ENCODE peak calls at places on chromosomes 11 and 22, in ten cellular contexts. E is lower lobe of right lung; P is Panc1; I is astrocyte; G is sigmoid colon; Z is PC-3; T is ovary; V is GM23248; K is naive thymus-derived CD4-positive, alpha-beta T cell; M is uterus. C is an unnamed sample.

GRCh38 chr11:61699737-61700160 is 19.6 kb downstream of the DAGLA start:
- DNase-seq in K (no peak), V (no peak), P (no peak), E (no peak), I (no peak), M (no peak), G (peak), T (no peak), Z (peak), C (no peak)

GRCh38 chr11:117918366-117919255 is 10.6 kb downstream of the TMPRSS13 start:
- DNase-seq in I (no peak), E (no peak), K (no peak), V (no peak), T (no peak), Z (no peak), P (no peak), M (peak), G (peak), C (no peak)

GRCh38 chr11:1218256-1218787 is 4.5 kb upstream of the MUC5B start:
- DNase-seq in V (no peak), Z (no peak), T (no peak), K (no peak), P (no peak), I (no peak), M (no peak), E (peak), G (peak), C (no peak)

GRCh38 chr11:76380161-76380976 is 563 bp downstream of the THAP12 start:
- DNase-seq in T (no peak), I (no peak), K (peak), V (peak), Z (peak), M (no peak), G (peak), P (no peak), E (peak), C (no peak)

GRCh38 chr22:44393066-44393465 is 80.3 kb upstream of the SHISAL1 start:
- DNase-seq in V (no peak), M (no peak), Z (no peak), T (no peak), I (no peak), K (no peak), E (no peak), P (no peak), G (peak), C (no peak)

GRCh38 chr11:117072517-117073218 is 25.6 kb downstream of the SIK3 start:
- DNase-seq in K (no peak), G (no peak), P (peak), E (no peak), M (no peak), V (peak), I (peak), T (no peak), Z (peak), C (no peak)

GRCh38 chr11:115924744-115925567 is 420.7 kb upstream of the CADM1 start:
- DNase-seq in K (no peak), G (no peak), I (peak), T (no peak), Z (no peak), P (no peak), E (no peak), M (no peak), V (no peak), C (no peak)

GRCh38 chr11:13012037-13012693 is 3.0 kb downstream of the RASSF10 start:
- DNase-seq in T (no peak), E (no peak), P (no peak), V (no peak), M (no peak), Z (no peak), K (no peak), I (no peak), G (no peak), C (no peak)

GRCh38 chr11:118081241-118081958 is 4.5 kb downstream of the TMPRSS4 start:
- DNase-seq in V (no peak), E (no peak), K (no peak), T (no peak), M (no peak), G (no peak), Z (no peak), I (no peak), P (no peak), C (no peak)

GRCh38 chr11:104830080-104830479 is 68.2 kb downstream of the CASP12 start:
- DNase-seq in V (peak), M (no peak), G (no peak), I (peak), Z (peak), E (no peak), K (no peak), T (no peak), P (no peak), C (no peak)

GRCh38 chr11:453564-453963 is 3.5 kb downstream of the PTDSS2 start:
- DNase-seq in T (no peak), M (no peak), E (no peak), G (no peak), V (no peak), K (no peak), I (no peak), Z (no peak), P (no peak), C (no peak)

GRCh38 chr11:123630126-123630531 is 24.3 kb downstream of the SCN3B start:
- DNase-seq in M (peak), G (no peak), T (peak), V (no peak), P (no peak), Z (no peak), K (no peak), E (no peak), I (no peak), C (no peak)

GRCh38 chr11:35082322-35083180 is 56.4 kb upstream of the CD44 start:
- DNase-seq in I (peak), G (peak), E (peak), Z (peak), M (peak), V (peak), P (peak), T (no peak), K (peak), C (peak)

GRCh38 chr11:2096001-2096918 is 42.9 kb downstream of the IGF2 start:
- DNase-seq in K (no peak), E (no peak), I (peak), V (peak), M (no peak), T (no peak), G (peak), Z (no peak), P (no peak), C (no peak)

GRCh38 chr11:35083181-35084061 is 55.5 kb upstream of the CD44 start:
- DNase-seq in M (peak), I (peak), P (peak), V (peak), Z (peak), K (peak), G (peak), T (peak), E (peak), C (peak)

GRCh38 chr22:49568751-49569285 is 258.9 kb downstream of the BRD1 start:
- DNase-seq in T (no peak), V (no peak), I (no peak), Z (no peak), M (no peak), G (peak), P (no peak), E (no peak), K (no peak), C (no peak)

GRCh38 chr11:117187799-117188481 is 9.4 kb downstream of the SIDT2 start:
- DNase-seq in G (peak), K (no peak), T (peak), Z (no peak), M (peak), P (no peak), E (peak), I (no peak), V (no peak), C (no peak)

GRCh38 chr22:44050766-44051747 is 27.0 kb downstream of the PARVB start:
- DNase-seq in I (no peak), E (no peak), G (no peak), K (no peak), V (no peak), Z (no peak), T (no peak), P (no peak), M (no peak), C (no peak)

GRCh38 chr22:44931077-44931540 is 78.7 kb downstream of the PHF21B start:
- DNase-seq in K (no peak), P (no peak), I (peak), M (peak), V (peak), T (peak), G (no peak), Z (no peak), E (no peak), C (peak)

GRCh38 chr22:49369726-49370717 is 457.7 kb downstream of the BRD1 start:
- DNase-seq in V (no peak), E (peak), I (no peak), M (no peak), T (no peak), Z (no peak), G (no peak), K (no peak), P (no peak), C (peak)

GRCh38 chr11:74057251-74058151 is 48.6 kb upstream of the UCP3 start:
- DNase-seq in T (no peak), P (no peak), Z (peak), M (no peak), V (peak), G (no peak), K (no peak), I (peak), E (no peak), C (no peak)

GRCh38 chr11:105609341-105609781 is 512 bp upstream of the GRIA4 start:
- DNase-seq in P (no peak), Z (peak), I (no peak), T (no peak), G (no peak), V (peak), M (no peak), K (no peak), E (no peak), C (no peak)

GRCh38 chr11:57321388-57321995 is 3.3 kb downstream of the TNKS1BP1 start:
- DNase-seq in P (no peak), G (peak), M (no peak), Z (no peak), K (no peak), V (no peak), I (peak), T (peak), E (no peak), C (no peak)
- H3K4me3 ChIP-seq in P (peak), G (peak), M (peak), Z (peak), K (no peak), V (peak), I (peak), T (peak), E (peak), C (peak)

GRCh38 chr11:131888230-131888826 is 517.9 kb downstream of the NTM start:
- DNase-seq in G (no peak), E (no peak), K (no peak), M (no peak), I (peak), T (no peak), Z (peak), V (peak), P (no peak), C (no peak)
- H3K4me3 ChIP-seq in G (no peak), E (no peak), K (no peak), M (no peak), I (no peak), T (no peak), Z (no peak), V (peak), P (no peak), C (no peak)

DNA sequence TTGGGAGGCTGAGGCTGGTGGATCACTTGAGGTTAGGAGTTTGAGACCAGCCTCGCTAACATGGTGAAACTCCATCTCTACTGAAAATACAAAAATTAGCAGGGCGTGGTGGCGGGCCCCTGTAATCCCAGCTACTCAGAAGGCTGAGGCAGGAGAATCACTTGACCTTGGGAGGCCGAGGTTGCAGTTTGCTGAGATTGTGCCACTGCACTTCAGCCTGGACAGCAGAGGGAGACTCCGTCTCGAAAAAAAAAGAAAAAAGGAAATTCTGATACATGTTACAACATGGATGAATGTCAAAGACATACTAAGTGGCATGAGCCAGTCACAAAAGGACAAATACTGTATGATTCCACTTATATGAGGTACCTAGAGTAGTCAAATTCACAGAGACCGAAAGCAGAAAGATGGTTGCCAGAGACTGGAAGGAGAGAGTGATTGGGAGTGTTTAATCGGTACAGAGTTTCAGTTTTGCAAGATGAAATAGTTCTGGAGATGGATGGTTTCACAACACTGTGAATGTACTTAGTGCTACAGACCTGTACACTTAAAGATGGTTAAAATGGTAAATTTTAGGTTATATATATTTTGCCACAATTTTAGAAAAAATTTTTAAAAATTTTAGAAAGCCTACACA is 92.3 kb downstream of the BLID start:
- DNase-seq in P (no peak), E (no peak), K (no peak), Z (peak), I (no peak), V (peak), G (no peak), M (no peak), T (no peak), C (no peak)
- H3K4me3 ChIP-seq in P (no peak), E (no peak), K (no peak), Z (no peak), I (no peak), V (peak), G (no peak), M (no peak), T (no peak), C (no peak)

DNA sequence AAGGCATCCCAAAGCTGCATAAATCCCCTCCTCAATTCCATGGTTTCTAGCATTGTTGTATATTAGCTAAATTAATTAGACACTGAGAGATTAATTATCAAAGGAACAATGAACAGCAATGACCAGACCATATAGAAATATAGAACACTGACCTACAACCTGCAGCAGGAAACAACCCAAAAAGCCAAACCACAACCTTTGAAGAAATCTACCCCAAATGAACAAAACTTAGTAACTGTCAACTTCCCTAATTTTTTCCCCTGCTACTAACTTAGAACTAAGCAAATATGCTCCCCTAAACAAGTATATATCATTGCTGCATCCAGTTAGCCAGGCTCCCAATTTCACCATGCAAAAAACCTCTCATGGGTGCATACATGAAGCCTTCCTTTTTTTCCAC is 268.0 kb upstream of the ANO3 start:
- DNase-seq in E (no peak), Z (no peak), V (no peak), M (no peak), P (no peak), G (no peak), K (no peak), I (no peak), T (no peak), C (no peak)
- H3K4me3 ChIP-seq in E (no peak), Z (no peak), V (no peak), M (no peak), P (no peak), G (no peak), K (no peak), I (no peak), T (no peak), C (no peak)

DNA sequence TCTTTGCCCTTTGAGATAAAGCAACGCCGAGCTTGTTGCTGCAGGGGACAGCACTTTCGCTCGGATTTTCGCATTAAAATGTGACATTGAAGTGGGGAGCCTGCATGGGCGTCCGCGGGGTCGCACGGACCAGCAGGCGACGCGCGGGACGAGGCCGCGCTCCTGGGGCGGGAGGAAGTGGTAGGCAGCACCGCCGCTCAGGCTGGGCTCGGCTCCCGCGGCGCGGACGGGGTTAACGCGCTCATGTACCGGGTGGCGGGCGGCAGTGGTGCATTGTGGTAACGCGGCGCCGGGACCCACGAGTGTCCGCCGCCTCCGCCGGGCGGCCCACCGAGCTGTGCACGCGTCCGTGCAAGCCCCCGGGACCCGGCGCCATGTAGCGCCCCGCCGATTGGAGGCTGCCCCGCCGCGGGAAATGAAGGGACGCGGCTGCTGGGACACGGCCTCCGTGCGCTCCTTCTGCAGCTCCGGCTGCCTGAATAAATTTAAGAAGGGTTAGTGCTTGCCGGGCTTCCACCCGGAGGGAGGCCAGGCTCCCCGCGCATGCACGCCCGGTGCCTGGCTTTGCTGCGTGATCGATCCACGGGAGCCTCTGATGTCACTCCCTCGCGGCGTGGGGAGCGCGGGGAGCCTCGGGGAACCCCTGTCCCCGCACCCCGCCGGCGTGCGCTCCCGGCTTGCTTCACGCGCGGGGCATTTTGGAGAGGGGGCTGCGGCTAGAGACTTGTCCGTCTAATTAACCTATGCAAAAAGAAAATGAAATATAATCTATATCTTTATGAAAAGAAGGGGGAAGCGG is 127.7 kb downstream of the OSBP2 start:
- DNase-seq in V (peak), E (no peak), T (no peak), K (no peak), Z (no peak), M (no peak), G (no peak), I (no peak), P (no peak), C (no peak)
- H3K4me3 ChIP-seq in V (peak), E (peak), T (no peak), K (no peak), Z (peak), M (no peak), G (peak), I (peak), P (peak), C (peak)

GRCh38 chr11:72718101-72718501 is 34.1 kb downstream of the ARAP1 start:
- DNase-seq in E (peak), P (no peak), Z (no peak), K (no peak), G (no peak), M (no peak), T (no peak), V (no peak), I (no peak), C (no peak)
- H3K4me3 ChIP-seq in E (no peak), P (no peak), Z (no peak), K (no peak), G (no peak), M (no peak), T (no peak), V (no peak), I (no peak), C (no peak)

GRCh38 chr11:121829159-121829643 is 286.8 kb downstream of the BLID start:
- DNase-seq in G (no peak), V (peak), T (no peak), I (peak), M (no peak), P (peak), K (no peak), E (no peak), Z (peak), C (peak)
- H3K4me3 ChIP-seq in G (no peak), V (no peak), T (no peak), I (peak), M (no peak), P (no peak), K (no peak), E (no peak), Z (no peak), C (no peak)

DNA sequence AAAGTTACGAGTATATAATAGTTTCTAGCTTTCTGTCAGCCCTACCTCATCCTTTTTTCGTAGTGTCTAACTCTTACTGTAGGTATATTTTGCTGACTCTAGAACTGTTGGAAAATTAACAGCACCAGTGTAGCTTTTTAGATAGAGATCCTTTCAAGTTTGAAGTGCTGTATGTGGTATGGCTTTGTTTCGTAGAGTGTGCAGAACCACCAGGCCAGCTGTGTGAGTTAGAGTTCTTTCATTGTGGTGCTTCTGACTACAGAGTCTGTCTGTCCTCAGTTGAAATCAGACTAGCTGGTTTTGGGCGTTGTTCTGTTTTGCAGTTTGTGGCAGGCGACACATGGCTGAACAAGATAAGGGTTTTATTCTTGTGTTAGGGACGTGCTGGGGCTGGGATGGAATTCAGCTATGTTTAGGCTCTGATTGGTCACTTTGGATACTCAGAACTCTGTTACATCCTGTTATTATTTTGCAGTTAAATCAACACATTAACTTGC is 3.2 kb downstream of the ARHGEF12 start:
- DNase-seq in M (no peak), I (no peak), G (no peak), Z (peak), K (no peak), P (no peak), E (no peak), T (no peak), V (peak), C (peak)
- H3K4me3 ChIP-seq in M (peak), I (peak), G (peak), Z (peak), K (no peak), P (peak), E (peak), T (peak), V (peak), C (peak)

GRCh38 chr11:46392421-46393230 is 1.1 kb upstream of the CHRM4 start:
- DNase-seq in V (peak), K (peak), G (peak), E (peak), Z (peak), P (no peak), M (peak), T (peak), I (peak), C (peak)

GRCh38 chr11:46393759-46394158 is 2.2 kb upstream of the CHRM4 start:
- DNase-seq in K (no peak), P (no peak), T (no peak), I (no peak), G (no peak), M (no peak), V (no peak), Z (no peak), E (no peak), C (no peak)

GRCh38 chr11:46391578-46392420 is at the start of gene CHRM4:
- DNase-seq in T (no peak), V (peak), Z (no peak), G (peak), E (no peak), M (no peak), I (no peak), P (no peak), K (no peak), C (no peak)

GRCh38 chr11:46391186-46391577 is 394 bp downstream of the CHRM4 start:
- DNase-seq in K (no peak), E (no peak), T (no peak), P (no peak), I (no peak), Z (no peak), M (no peak), G (no peak), V (no peak), C (no peak)

DNA sequence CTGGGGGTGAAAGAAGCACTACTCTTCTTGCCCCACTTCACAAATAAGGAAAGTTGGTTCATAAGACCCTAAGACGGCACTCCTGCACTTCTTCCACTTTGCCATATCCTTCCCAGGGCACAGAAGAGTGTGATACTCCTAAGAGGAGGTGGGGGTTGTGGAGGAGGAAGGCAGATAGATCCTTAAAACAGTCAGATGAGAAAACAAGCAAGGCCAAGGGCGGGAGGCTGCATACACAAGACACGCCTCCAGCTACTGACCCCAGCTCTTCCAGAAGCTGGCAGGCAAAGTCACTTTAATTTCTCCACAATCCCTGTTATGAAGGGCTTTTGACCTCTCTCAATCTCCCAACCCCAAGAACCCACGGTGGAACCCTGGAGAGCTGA is 1.6 kb upstream of the CHRM4 start:
- DNase-seq in T (no peak), V (no peak), P (no peak), I (no peak), E (no peak), M (no peak), Z (no peak), K (no peak), G (peak), C (no peak)
- H3K4me3 ChIP-seq in T (no peak), V (no peak), P (no peak), I (no peak), E (peak), M (no peak), Z (no peak), K (no peak), G (no peak), C (peak)